ENCODE peak calls at places on chromosome 9, in five cellular contexts. Y is H1, T is K562, M is HepG2, X is GM12878. S is an unnamed sample.

GRCh38 chr9:14692918-14693861 is at the start of gene ZDHHC21:
- DNase-seq in T (peak; percentile 35), M (peak; percentile 20), X (no peak), Y (peak; percentile 83), S (no peak)

GRCh38 chr9:89497978-89498844 is at the start of gene SEMA4D:
- DNase-seq in Y (peak; percentile 78), T (peak; percentile 77), M (no peak), X (no peak), S (peak; percentile 53)

GRCh38 chr9:131851414-131851813 is 111.5 kb upstream of the RAPGEF1 start:
- DNase-seq in X (no peak), M (no peak), Y (no peak), T (no peak), S (no peak)

GRCh38 chr9:127796225-127796813 is 6.4 kb upstream of the FPGS start:
- DNase-seq in Y (no peak), T (no peak), M (peak; percentile 47), X (no peak), S (no peak)

GRCh38 chr9:114214181-114214580 is 58.8 kb downstream of the COL27A1 start:
- DNase-seq in T (no peak), Y (no peak), X (no peak), M (no peak), S (no peak)

GRCh38 chr9:119009253-119009652 is 360.0 kb downstream of the BRINP1 start:
- DNase-seq in X (no peak), Y (no peak), T (no peak), M (no peak), S (no peak)

GRCh38 chr9:89454498-89455355 is 43.2 kb downstream of the SEMA4D start:
- DNase-seq in M (no peak), Y (no peak), X (no peak), T (no peak), S (no peak)

GRCh38 chr9:72351538-72352453 is 13.2 kb downstream of the ZFAND5 start:
- DNase-seq in Y (no peak), X (no peak), M (no peak), T (no peak), S (no peak)

GRCh38 chr9:131641618-131642495 is 96.5 kb downstream of the PRRT1B start:
- DNase-seq in X (no peak), M (no peak), Y (no peak), T (no peak), S (no peak)

GRCh38 chr9:33197279-33197678 is 30.1 kb upstream of the B4GALT1 start:
- DNase-seq in X (no peak), M (no peak), T (no peak), Y (no peak), S (no peak)

GRCh38 chr9:131762356-131762932 is 22.6 kb upstream of the RAPGEF1 start:
- DNase-seq in M (peak; percentile 41), T (peak; percentile 93), X (no peak), Y (peak; percentile 94), S (peak; percentile 43)

GRCh38 chr9:95890594-95890993 is 15.1 kb downstream of the ERCC6L2 start:
- DNase-seq in X (no peak), T (no peak), Y (no peak), M (no peak), S (no peak)

GRCh38 chr9:36499156-36499886 is 73.4 kb upstream of the MELK start:
- DNase-seq in X (no peak), T (no peak), M (no peak), Y (no peak), S (no peak)

GRCh38 chr9:5402217-5402616 is 35.5 kb downstream of the PLGRKT start:
- DNase-seq in M (no peak), Y (no peak), X (no peak), T (no peak), S (no peak)

GRCh38 chr9:33867747-33868429 is 50.9 kb downstream of the UBE2R2 start:
- DNase-seq in X (no peak), M (no peak), Y (peak; percentile 41), T (no peak), S (no peak)

GRCh38 chr9:109805054-109805453 is 25.1 kb downstream of the PALM2AKAP2 start:
- DNase-seq in X (no peak), T (no peak), M (no peak), Y (no peak), S (no peak)

GRCh38 chr9:80699551-80699998 is 989.8 kb downstream of the TLE1 start:
- DNase-seq in T (no peak), Y (no peak), M (no peak), X (no peak), S (no peak)

GRCh38 chr9:132181796-132182521 is 20.1 kb downstream of the NTNG2 start:
- DNase-seq in Y (no peak), X (no peak), M (no peak), T (no peak), S (no peak)

GRCh38 chr9:14366071-14366470 is 52.1 kb upstream of the NFIB start:
- DNase-seq in Y (no peak), T (no peak), X (no peak), M (no peak), S (no peak)

GRCh38 chr9:92947268-92948031 is at the start of gene FGD3:
- DNase-seq in T (no peak), Y (peak; percentile 68), X (no peak), M (no peak), S (no peak)

GRCh38 chr9:108815156-108815555 is 40.6 kb downstream of the ACTL7B start:
- DNase-seq in M (peak; percentile 24), X (no peak), T (no peak), Y (no peak), S (peak; percentile 27)

GRCh38 chr9:112038017-112038408 is 137.1 kb downstream of the SUSD1 start:
- DNase-seq in X (no peak), T (no peak), M (no peak), Y (no peak), S (no peak)

GRCh38 chr9:112351184-112351583 is 17.8 kb upstream of the PTBP3 start:
- DNase-seq in X (no peak), Y (no peak), M (no peak), T (no peak), S (no peak)

GRCh38 chr9:6894135-6894534 is 136.4 kb downstream of the KDM4C start:
- DNase-seq in X (peak; percentile 63), Y (no peak), T (no peak), M (no peak), S (no peak)

GRCh38 chr9:6884960-6885359 is 127.2 kb downstream of the KDM4C start:
- DNase-seq in M (no peak), X (no peak), T (no peak), Y (no peak), S (no peak)

GRCh38 chr9:6884101-6884500 is 126.3 kb downstream of the KDM4C start:
- DNase-seq in X (no peak), Y (no peak), T (no peak), M (no peak), S (no peak)

GRCh38 chr9:6893350-6894131 is 135.8 kb downstream of the KDM4C start:
- DNase-seq in Y (no peak), T (no peak), M (no peak), X (peak; percentile 20), S (no peak)

GRCh38 chr9:6889868-6890267 is 132.1 kb downstream of the KDM4C start:
- DNase-seq in X (no peak), Y (no peak), T (no peak), M (no peak), S (no peak)
- TF ChIP-seq SRF in X (no peak), Y (no peak), T (no peak), M (no peak), S (no peak)

GRCh38 chr9:97543568-97543967 is 42.1 kb downstream of the TMOD1 start:
- DNase-seq in M (peak; percentile 13), T (no peak), Y (no peak), X (no peak), S (peak; percentile 10)
- H3K4me2 ChIP-seq in M (no peak overlapping the region), T (no peak overlapping the region), Y (no peak overlapping the region), X (no peak overlapping the region), S (no peak overlapping the region)

GRCh38 chr9:73782166-73782565 is 630.5 kb downstream of the ANXA1 start:
- DNase-seq in X (no peak), M (no peak), Y (no peak), T (no peak), S (no peak)
- TF ChIP-seq ATF3 in X (no peak), M (no peak), Y (no peak), T (no peak), S (no peak)

GRCh38 chr9:87890866-87891265 is 8.2 kb downstream of the SPATA31E1 start:
- DNase-seq in T (no peak), X (no peak), M (no peak), Y (peak; percentile 41), S (no peak)

GRCh38 chr9:87889065-87889881 is 6.6 kb downstream of the SPATA31E1 start:
- DNase-seq in X (no peak), M (no peak), T (no peak), Y (no peak), S (no peak)

GRCh38 chr9:87889882-87890252 is 7.2 kb downstream of the SPATA31E1 start:
- DNase-seq in M (no peak), Y (peak; percentile 37), X (no peak), T (no peak), S (no peak)

GRCh38 chr9:87892956-87893355 is 10.3 kb downstream of the SPATA31E1 start:
- DNase-seq in T (no peak), X (no peak), M (no peak), Y (no peak), S (no peak)

DNA sequence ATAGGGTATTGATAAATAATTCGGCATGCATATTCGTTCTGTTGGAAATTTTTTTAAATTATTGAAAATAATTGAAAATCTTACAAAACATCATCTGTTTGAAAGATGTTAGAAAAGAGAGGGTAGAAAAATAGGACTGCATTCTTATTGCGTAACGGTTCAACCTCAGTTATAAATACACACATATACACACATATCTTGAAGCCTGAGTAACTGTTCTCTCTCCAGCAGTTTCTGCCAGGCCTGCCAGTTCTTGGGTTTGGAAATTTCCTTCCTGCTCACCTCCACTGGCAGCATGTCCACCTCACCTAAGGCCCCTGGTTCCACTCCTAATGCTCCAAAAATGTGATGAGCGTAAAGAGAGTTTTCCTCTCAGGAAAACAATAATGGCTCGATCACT is 9.1 kb downstream of the SPATA31E1 start:
- DNase-seq in Y (no peak), M (no peak), X (no peak), T (no peak), S (no peak)
- TF ChIP-seq SRF in Y (no peak), M (no peak), X (no peak), T (no peak), S (no peak)

S was measured in HCT116.